ENCODE peak calls at places on chromosomes 2 and 18, in seven cellular contexts. G, P, K, D, U, Z and C are unnamed samples.

GRCh38 chr18:59021500-59021899 is 118.2 kb upstream of the SEC11C start:
- DNase-seq in G (no peak), P (no peak), K (no peak), D (no peak), U (no peak), Z (no peak), C (no peak)

GRCh38 chr2:113169002-113169530 is 4.7 kb upstream of the PSD4 start:
- DNase-seq in G (no peak), P (no peak), K (no peak), D (no peak), U (no peak), Z (no peak), C (no peak)

GRCh38 chr2:237278593-237278992 is 135.4 kb downstream of the COL6A3 start:
- DNase-seq in G (no peak), P (no peak), K (no peak), D (no peak), U (no peak), Z (peak; percentile 61), C (no peak)

GRCh38 chr2:217956895-217957457 is 45.8 kb downstream of the TNS1 start:
- DNase-seq in G (no peak), P (no peak), K (no peak), D (no peak), U (no peak), Z (no peak), C (no peak)

GRCh38 chr2:25331686-25332365 is 9.9 kb downstream of the DNMT3A start:
- DNase-seq in G (no peak), P (no peak), K (no peak), D (no peak), U (no peak), Z (no peak), C (no peak)

GRCh38 chr2:114762986-114763385 is 320.5 kb downstream of the DPP10 start:
- DNase-seq in G (no peak), P (no peak), K (no peak), D (no peak), U (no peak), Z (no peak), C (no peak)

GRCh38 chr18:62177271-62177670 is 9.6 kb downstream of the PIGN start:
- DNase-seq in G (no peak), P (no peak), K (no peak), D (no peak), U (no peak), Z (no peak), C (no peak)

GRCh38 chr2:39142012-39142346 is 21.1 kb upstream of the SOS1 start:
- DNase-seq in G (no peak), P (peak; percentile 48), K (no peak), D (no peak), U (no peak), Z (no peak), C (no peak)

GRCh38 chr18:26547302-26548143 is 830 bp downstream of the KCTD1 start:
- DNase-seq in G (peak; percentile 92), P (no peak), K (no peak), D (no peak), U (no peak), Z (peak; percentile 92), C (peak; percentile 92)

GRCh38 chr2:46481541-46482193 is 2.3 kb downstream of the TMEM247 start:
- DNase-seq in G (no peak), P (no peak), K (peak; percentile 88), D (no peak), U (no peak), Z (peak; percentile 90), C (peak; percentile 31)

GRCh38 chr2:237427807-237428506 is 14.0 kb upstream of the COL6A3 start:
- DNase-seq in G (no peak), P (no peak), K (no peak), D (no peak), U (peak; percentile 35), Z (no peak), C (no peak)

GRCh38 chr2:42944744-42945415 is 152.5 kb upstream of the HAAO start:
- DNase-seq in G (peak; percentile 42), P (no peak), K (peak; percentile 66), D (peak; percentile 15), U (no peak), Z (peak; percentile 49), C (no peak)

GRCh38 chr2:44596537-44597320 is 235.0 kb downstream of the CAMKMT start:
- DNase-seq in G (no peak), P (no peak), K (no peak), D (no peak), U (peak; percentile 53), Z (no peak), C (no peak)

GRCh38 chr18:32930695-32931301 is 158.0 kb upstream of the KLHL14 start:
- DNase-seq in G (peak; percentile 49), P (peak; percentile 17), K (peak; percentile 36), D (peak; percentile 2), U (no peak), Z (peak; percentile 63), C (peak; percentile 62)

GRCh38 chr2:66691199-66691975 is 256.5 kb downstream of the MEIS1 start:
- DNase-seq in G (no peak), P (no peak), K (no peak), D (no peak), U (no peak), Z (peak; percentile 40), C (no peak)

GRCh38 chr2:29423267-29423666 is 308.1 kb downstream of the CLIP4 start:
- DNase-seq in G (peak; percentile 48), P (no peak), K (peak; percentile 29), D (no peak), U (no peak), Z (peak; percentile 12), C (peak; percentile 43)

GRCh38 chr2:239579524-239580198 is 178.8 kb upstream of the HDAC4 start:
- DNase-seq in G (no peak), P (no peak), K (no peak), D (no peak), U (no peak), Z (no peak), C (no peak)
- H2AFZ ChIP-seq in G (no peak overlapping the region), P (no peak overlapping the region), K (no peak overlapping the region), D (no peak overlapping the region), U (no peak overlapping the region), Z (no peak overlapping the region), C (no peak overlapping the region)

GRCh38 chr2:240146591-240147278 is 6.3 kb upstream of the OTOS start:
- DNase-seq in G (no peak), P (no peak), K (no peak), D (no peak), U (no peak), Z (no peak), C (no peak)

GRCh38 chr2:240144649-240145261 is 4.3 kb upstream of the OTOS start:
- DNase-seq in G (no peak), P (no peak), K (no peak), D (no peak), U (no peak), Z (no peak), C (no peak)

GRCh38 chr2:240147382-240147781 is 6.9 kb upstream of the OTOS start:
- DNase-seq in G (no peak), P (no peak), K (no peak), D (no peak), U (no peak), Z (no peak), C (no peak)

GRCh38 chr2:240145461-240145860 is 5.0 kb upstream of the OTOS start:
- DNase-seq in G (no peak), P (no peak), K (no peak), D (no peak), U (no peak), Z (no peak), C (no peak)

GRCh38 chr2:240146141-240146561 is 5.7 kb upstream of the OTOS start:
- DNase-seq in G (no peak), P (no peak), K (no peak), D (no peak), U (no peak), Z (no peak), C (no peak)
- H2AFZ ChIP-seq in G (no peak overlapping the region), P (no peak overlapping the region), K (no peak overlapping the region), D (no peak overlapping the region), U (no peak overlapping the region), Z (no peak overlapping the region), C (no peak overlapping the region)

GRCh38 chr18:79963658-79964329 is 649 bp upstream of the HSBP1L1 start:
- DNase-seq in G (no peak), P (no peak), K (no peak), D (no peak), U (no peak), Z (no peak), C (no peak)

GRCh38 chr18:79962835-79963657 is 1.4 kb upstream of the HSBP1L1 start:
- DNase-seq in G (peak; percentile 25), P (no peak), K (peak; percentile 71), D (no peak), U (peak; percentile 84), Z (peak; percentile 23), C (no peak)

GRCh38 chr18:79965119-79965902 is 868 bp downstream of the HSBP1L1 start:
- DNase-seq in G (no peak), P (no peak), K (peak; percentile 72), D (no peak), U (no peak), Z (peak; percentile 77), C (peak; percentile 89)

GRCh38 chr18:79962311-79962710 is 2.1 kb upstream of the HSBP1L1 start:
- DNase-seq in G (no peak), P (no peak), K (peak; percentile 87), D (peak; percentile 33), U (no peak), Z (peak; percentile 84), C (peak; percentile 43)

GRCh38 chr18:79964330-79965118 is at the start of gene HSBP1L1:
- DNase-seq in G (peak; percentile 94), P (no peak), K (peak; percentile 85), D (peak; percentile 48), U (no peak), Z (peak; percentile 37), C (peak; percentile 92)
- H2AFZ ChIP-seq in G (no peak within 1 kb of the TSS), P (no peak within 1 kb of the TSS), K (peak within 1 kb of the TSS; percentile 65), D (no peak within 1 kb of the TSS), U (peak within 1 kb of the TSS; percentile 80), Z (peak within 1 kb of the TSS; percentile 20), C (peak within 1 kb of the TSS; percentile 3)

GRCh38 chr2:127085260-127085666 is 21.7 kb downstream of the BIN1 start:
- DNase-seq in G (peak; percentile 32), P (no peak), K (no peak), D (no peak), U (peak; percentile 42), Z (peak; percentile 41), C (peak; percentile 74)
- H2AFZ ChIP-seq in G (no peak overlapping the region), P (no peak overlapping the region), K (no peak overlapping the region), D (no peak overlapping the region), U (peak overlapping the region; percentile 58), Z (no peak overlapping the region), C (no peak overlapping the region)

GRCh38 chr2:95345415-95346235 is 48.5 kb downstream of the KCNIP3 start:
- DNase-seq in G (peak; percentile 89), P (peak; percentile 92), K (peak; percentile 87), D (peak; percentile 60), U (no peak), Z (peak; percentile 79), C (peak; percentile 90)
- H2AFZ ChIP-seq in G (peak overlapping the region; percentile 82), P (peak overlapping the region; percentile 91), K (peak overlapping the region; percentile 95), D (peak overlapping the region; percentile 93), U (peak overlapping the region; percentile 47), Z (peak overlapping the region; percentile 93), C (peak overlapping the region; percentile 69)